ENCODE peak calls at places on chromosomes 13 and 19, in nine cellular contexts. D is lung; W is lower leg skin; I is NCI-H1105; E is endothelial cell; P is activated naive CD4-positive, alpha-beta T cell; M is RPMI7951; H is activated CD4-positive, alpha-beta T cell treated with anti-CD3 and anti-CD28 coated beads, Interleukin-2, amount 50 U/mL, for 24 hours; S is cardiac fibroblast. Z is an unnamed sample.

GRCh38 chr19:36136975-36137686 is 2.7 kb upstream of the CAPNS1 start:
- DNase-seq in W (peak), M (peak), H (no peak), P (no peak), E (no peak), S (peak), D (peak), I (no peak), Z (no peak)

GRCh38 chr19:55253842-55254624 is 4.8 kb downstream of the PPP6R1 start:
- DNase-seq in H (peak), P (peak), E (no peak), W (no peak), M (no peak), S (no peak), D (no peak), I (no peak), Z (peak)

GRCh38 chr19:34155686-34156085 is 16.6 kb upstream of the LSM14A start:
- DNase-seq in E (no peak), W (peak), H (no peak), I (no peak), P (no peak), D (no peak), M (no peak), S (peak), Z (no peak)

GRCh38 chr13:102642475-102642874 is 45.7 kb downstream of the TPP2 start:
- DNase-seq in S (no peak), H (no peak), E (no peak), M (no peak), W (peak), D (peak), I (peak), P (no peak), Z (no peak)

GRCh38 chr13:28100149-28101121 is at the start of gene FLT3:
- DNase-seq in E (peak), W (peak), S (peak), I (no peak), D (no peak), H (no peak), M (peak), P (no peak), Z (peak)

GRCh38 chr19:2135474-2136402 is 15.6 kb downstream of the AP3D1 start:
- DNase-seq in W (no peak), M (no peak), I (no peak), P (no peak), S (no peak), D (no peak), H (no peak), E (no peak), Z (no peak)

GRCh38 chr19:5895409-5895808 is 8.2 kb downstream of the NDUFA11 start:
- DNase-seq in H (no peak), S (no peak), E (no peak), D (no peak), I (no peak), P (no peak), W (no peak), M (no peak), Z (no peak)

GRCh38 chr13:58119351-58119750 is 487.8 kb downstream of the PCDH17 start:
- DNase-seq in D (no peak), P (no peak), M (no peak), W (no peak), S (no peak), I (no peak), E (no peak), H (no peak), Z (no peak)

GRCh38 chr19:18321729-18322091 is 1.2 kb downstream of the LSM4 start:
- DNase-seq in E (no peak), I (no peak), S (peak), P (no peak), D (no peak), M (peak), W (no peak), H (no peak), Z (no peak)

GRCh38 chr19:46646402-46646801 is 10.4 kb upstream of the GNG8 start:
- DNase-seq in P (no peak), E (no peak), W (no peak), I (no peak), S (no peak), M (no peak), H (no peak), D (no peak), Z (no peak)

GRCh38 chr19:3638208-3639193 is 11.9 kb upstream of the CACTIN start:
- DNase-seq in D (no peak), I (no peak), P (no peak), H (no peak), M (no peak), S (no peak), W (no peak), E (no peak), Z (no peak)

GRCh38 chr19:6743714-6744380 is 4.4 kb downstream of the TRIP10 start:
- DNase-seq in D (no peak), S (peak), I (no peak), E (no peak), W (no peak), H (no peak), P (no peak), M (no peak), Z (no peak)

GRCh38 chr19:46606681-46607440 is 5.7 kb downstream of the CALM3 start:
- DNase-seq in P (no peak), D (no peak), W (peak), E (no peak), I (no peak), S (no peak), M (no peak), H (no peak), Z (no peak)

GRCh38 chr19:6233827-6234511 is 45.8 kb downstream of the MLLT1 start:
- DNase-seq in S (no peak), P (no peak), M (no peak), D (peak), H (no peak), I (no peak), W (peak), E (no peak), Z (peak)

Z was measured in GM12891.